ENCODE peak calls at places on chromosome 10, in ten cellular contexts. G is adrenal gland, D is left lung, K is hepatocyte, S is DND-41, M is upper lobe of left lung, Y is fibroblast of lung, H is psoas muscle, P is GM23338, U is PC-3. A is an unnamed sample.

GRCh38 chr10:71801357-71801756 is 28.0 kb upstream of the VSIR start:
- DNase-seq in G (no peak), D (peak), K (no peak), S (no peak), M (no peak), Y (no peak), H (no peak), P (no peak), U (no peak), A (no peak)

GRCh38 chr10:61120805-61121204 is 176.8 kb upstream of the RHOBTB1 start:
- DNase-seq in G (no peak), D (no peak), K (no peak), S (no peak), M (no peak), Y (no peak), H (no peak), P (no peak), U (no peak), A (no peak)

GRCh38 chr10:52801951-52802350 is 29.4 kb upstream of the MBL2 start:
- DNase-seq in G (no peak), D (no peak), K (no peak), S (no peak), M (no peak), Y (peak), H (no peak), P (no peak), U (peak), A (no peak)

GRCh38 chr10:96690755-96691730 is 29.3 kb downstream of the PIK3AP1 start:
- DNase-seq in G (no peak), D (no peak), K (no peak), S (no peak), M (no peak), Y (no peak), H (no peak), P (no peak), U (no peak), A (no peak)

GRCh38 chr10:71456631-71457030 is 59.9 kb downstream of the CDH23 start:
- DNase-seq in G (no peak), D (no peak), K (no peak), S (no peak), M (no peak), Y (no peak), H (no peak), P (no peak), U (no peak), A (no peak)

GRCh38 chr10:102802920-102803534 is 34.2 kb downstream of the CYP17A1 start:
- DNase-seq in G (peak), D (peak), K (peak), S (no peak), M (peak), Y (peak), H (peak), P (peak), U (peak), A (no peak)

GRCh38 chr10:90960355-90960814 is 39.5 kb upstream of the ANKRD1 start:
- DNase-seq in G (peak), D (no peak), K (peak), S (no peak), M (no peak), Y (peak), H (peak), P (no peak), U (peak), A (no peak)

GRCh38 chr10:131050162-131050766 is 261.3 kb downstream of the TCERG1L start:
- DNase-seq in G (no peak), D (no peak), K (no peak), S (no peak), M (no peak), Y (no peak), H (no peak), P (no peak), U (no peak), A (no peak)

GRCh38 chr10:99506416-99506815 is 26.3 kb upstream of the NKX2-3 start:
- DNase-seq in G (no peak), D (no peak), K (no peak), S (no peak), M (no peak), Y (no peak), H (no peak), P (no peak), U (no peak), A (no peak)

GRCh38 chr10:107616031-107616430 is 451.5 kb upstream of the SORCS1 start:
- DNase-seq in G (no peak), D (no peak), K (no peak), S (no peak), M (no peak), Y (no peak), H (no peak), P (no peak), U (no peak), A (no peak)

GRCh38 chr10:133335238-133336122 is 1.2 kb downstream of the CALY start:
- DNase-seq in G (peak), D (peak), K (peak), S (no peak), M (no peak), Y (peak), H (peak), P (peak), U (peak), A (peak)

GRCh38 chr10:30481603-30482002 is 47.6 kb downstream of the MAP3K8 start:
- DNase-seq in G (no peak), D (no peak), K (no peak), S (no peak), M (no peak), Y (no peak), H (no peak), P (no peak), U (no peak), A (no peak)

GRCh38 chr10:114084225-114084624 is 40.6 kb downstream of the ADRB1 start:
- DNase-seq in G (no peak), D (no peak), K (no peak), S (no peak), M (no peak), Y (no peak), H (no peak), P (no peak), U (no peak), A (no peak)

GRCh38 chr10:114077815-114078219 is 34.2 kb downstream of the ADRB1 start:
- DNase-seq in G (no peak), D (no peak), K (no peak), S (no peak), M (no peak), Y (no peak), H (no peak), P (peak), U (no peak), A (no peak)

GRCh38 chr10:114079421-114079820 is 35.8 kb downstream of the ADRB1 start:
- DNase-seq in G (no peak), D (no peak), K (no peak), S (no peak), M (no peak), Y (no peak), H (no peak), P (no peak), U (no peak), A (no peak)

GRCh38 chr10:114083040-114083439 is 39.4 kb downstream of the ADRB1 start:
- DNase-seq in G (no peak), D (no peak), K (no peak), S (peak), M (no peak), Y (no peak), H (no peak), P (no peak), U (peak), A (no peak)

GRCh38 chr10:114081911-114082583 is 38.4 kb downstream of the ADRB1 start:
- DNase-seq in G (no peak), D (no peak), K (no peak), S (no peak), M (no peak), Y (no peak), H (no peak), P (no peak), U (peak), A (no peak)
- H3K27ac ChIP-seq in G (no peak), D (peak), K (peak), S (no peak), M (no peak), Y (no peak), H (no peak), P (no peak), U (peak), A (no peak)

GRCh38 chr10:62225362-62225761 is 43.3 kb downstream of the RTKN2 start:
- DNase-seq in G (no peak), D (no peak), K (no peak), S (no peak), M (no peak), Y (no peak), H (no peak), P (no peak), U (no peak), A (no peak)
- H3K27ac ChIP-seq in G (no peak), D (no peak), K (no peak), S (no peak), M (no peak), Y (no peak), H (no peak), P (no peak), U (no peak), A (no peak)

GRCh38 chr10:114626841-114627240 is 31.2 kb downstream of the ABLIM1 start:
- DNase-seq in G (no peak), D (no peak), K (no peak), S (no peak), M (no peak), Y (no peak), H (no peak), P (no peak), U (peak), A (no peak)
- H3K27ac ChIP-seq in G (peak), D (no peak), K (no peak), S (no peak), M (no peak), Y (no peak), H (no peak), P (no peak), U (no peak), A (no peak)

GRCh38 chr10:22832851-22833250 is 95.0 kb upstream of the ARMC3 start:
- DNase-seq in G (no peak), D (no peak), K (no peak), S (no peak), M (no peak), Y (no peak), H (no peak), P (no peak), U (no peak), A (no peak)
- H3K27ac ChIP-seq in G (no peak), D (no peak), K (no peak), S (no peak), M (no peak), Y (no peak), H (no peak), P (no peak), U (no peak), A (no peak)

DNA sequence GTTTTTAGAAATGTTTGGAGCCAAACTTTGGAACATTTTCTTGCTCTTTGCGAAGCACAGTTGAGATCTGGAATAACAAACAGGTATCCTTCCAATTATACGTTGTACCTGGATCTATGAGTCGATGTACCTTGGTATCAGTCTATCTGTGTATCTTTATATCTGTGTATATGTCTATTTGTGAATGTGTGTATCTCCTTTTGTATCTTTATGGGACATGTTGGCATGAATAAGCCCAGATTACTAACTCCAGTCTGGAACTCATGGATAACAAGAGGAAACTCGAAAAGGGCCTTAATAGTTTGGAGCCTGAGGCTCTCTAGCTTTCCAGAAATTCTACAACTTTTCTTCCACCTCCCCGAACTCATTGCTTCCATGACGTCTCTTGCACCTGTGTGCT is 490.0 kb downstream of the GATA3 start:
- DNase-seq in G (no peak), D (no peak), K (no peak), S (no peak), M (no peak), Y (no peak), H (no peak), P (no peak), U (no peak), A (no peak)
- H3K27ac ChIP-seq in G (no peak), D (no peak), K (no peak), S (peak), M (no peak), Y (no peak), H (no peak), P (no peak), U (peak), A (no peak)

GRCh38 chr10:126063353-126063791 is 167.0 kb downstream of the FANK1 start:
- DNase-seq in G (no peak), D (no peak), K (no peak), S (no peak), M (no peak), Y (peak), H (no peak), P (no peak), U (peak), A (no peak)
- H3K27ac ChIP-seq in G (no peak), D (no peak), K (peak), S (no peak), M (no peak), Y (peak), H (no peak), P (no peak), U (peak), A (no peak)

DNA sequence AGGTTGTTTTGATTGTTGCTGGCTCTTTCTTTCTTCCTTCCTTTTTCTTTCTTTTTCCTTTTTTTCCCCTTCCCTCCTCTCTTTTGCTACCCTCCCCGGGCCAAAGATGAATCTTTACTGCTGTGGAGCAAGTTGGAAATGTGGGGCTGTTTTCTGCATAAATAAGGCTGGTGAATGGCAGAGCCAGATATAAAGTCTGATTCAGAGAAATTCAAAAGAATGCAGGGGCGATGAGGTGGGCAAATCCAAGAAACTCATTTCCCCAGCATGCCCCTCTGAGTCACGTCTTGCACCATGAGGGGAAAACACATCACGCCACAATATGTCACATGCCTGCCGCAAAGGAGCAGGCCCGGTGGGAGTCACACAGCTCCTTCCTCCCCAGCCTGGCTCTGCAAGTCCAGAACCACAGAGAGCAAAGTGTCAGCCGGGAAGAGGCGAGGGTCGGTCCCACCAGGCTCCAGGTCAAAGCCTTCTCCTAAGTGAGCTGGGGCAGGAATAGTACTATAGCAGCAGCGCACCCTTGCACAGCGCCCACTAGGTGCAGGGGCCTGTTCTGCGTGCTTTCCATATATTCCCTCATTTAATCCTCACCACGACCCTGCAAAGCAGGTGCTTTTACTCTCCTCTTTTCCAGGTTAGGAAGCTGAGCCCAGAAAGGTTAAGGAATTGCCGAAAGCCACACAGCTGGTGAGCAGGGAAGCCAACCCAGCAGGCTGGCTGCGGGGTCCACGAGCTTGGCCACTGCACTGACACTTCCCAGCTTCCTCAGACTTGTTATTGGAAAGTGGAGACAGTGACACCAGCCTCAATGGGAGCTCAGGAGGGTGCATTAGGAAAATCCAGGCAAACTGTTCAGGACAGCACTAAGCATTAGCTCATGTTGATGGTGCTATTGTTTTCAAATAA is 94.1 kb upstream of the ZMIZ1 start:
- DNase-seq in G (peak), D (peak), K (peak), S (peak), M (peak), Y (peak), H (peak), P (peak), U (peak), A (peak)
- H3K27ac ChIP-seq in G (peak), D (peak), K (peak), S (peak), M (peak), Y (peak), H (peak), P (peak), U (peak), A (no peak)

GRCh38 chr10:80530816-80531215 is 6.9 kb upstream of the SH2D4B start:
- DNase-seq in G (no peak), D (no peak), K (no peak), S (no peak), M (no peak), Y (no peak), H (peak), P (no peak), U (no peak), A (no peak)

GRCh38 chr10:80528185-80528700 is 9.5 kb upstream of the SH2D4B start:
- DNase-seq in G (peak), D (no peak), K (no peak), S (no peak), M (peak), Y (no peak), H (peak), P (no peak), U (no peak), A (no peak)

GRCh38 chr10:80528901-80529300 is 8.8 kb upstream of the SH2D4B start:
- DNase-seq in G (no peak), D (no peak), K (no peak), S (no peak), M (peak), Y (no peak), H (peak), P (no peak), U (no peak), A (no peak)

GRCh38 chr10:80530251-80530650 is 7.5 kb upstream of the SH2D4B start:
- DNase-seq in G (peak), D (no peak), K (no peak), S (no peak), M (peak), Y (peak), H (peak), P (no peak), U (no peak), A (no peak)

DNA sequence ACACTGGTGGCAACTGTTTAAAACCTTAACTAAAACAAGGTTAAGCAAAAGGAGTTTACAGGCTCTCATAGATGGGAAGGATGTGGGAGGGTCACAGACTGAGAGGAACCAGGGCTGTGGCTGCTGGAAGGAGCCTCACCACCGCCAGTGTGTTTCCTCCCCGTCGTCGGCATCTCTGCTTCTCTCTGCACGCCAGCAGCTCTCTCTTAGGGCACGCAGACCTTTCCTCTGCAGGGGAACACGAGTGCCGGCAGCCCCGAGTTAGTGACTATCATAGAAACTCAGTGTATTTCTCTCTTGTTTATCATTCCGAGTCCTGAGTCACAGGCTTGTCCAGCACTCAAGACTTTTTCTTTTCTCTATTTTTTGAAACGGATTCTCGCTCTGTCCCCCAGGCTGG is 8.1 kb upstream of the SH2D4B start:
- DNase-seq in G (peak), D (no peak), K (no peak), S (no peak), M (peak), Y (no peak), H (peak), P (no peak), U (no peak), A (peak)
- H3K27ac ChIP-seq in G (no peak), D (peak), K (no peak), S (no peak), M (peak), Y (no peak), H (peak), P (no peak), U (no peak), A (peak)

DNA sequence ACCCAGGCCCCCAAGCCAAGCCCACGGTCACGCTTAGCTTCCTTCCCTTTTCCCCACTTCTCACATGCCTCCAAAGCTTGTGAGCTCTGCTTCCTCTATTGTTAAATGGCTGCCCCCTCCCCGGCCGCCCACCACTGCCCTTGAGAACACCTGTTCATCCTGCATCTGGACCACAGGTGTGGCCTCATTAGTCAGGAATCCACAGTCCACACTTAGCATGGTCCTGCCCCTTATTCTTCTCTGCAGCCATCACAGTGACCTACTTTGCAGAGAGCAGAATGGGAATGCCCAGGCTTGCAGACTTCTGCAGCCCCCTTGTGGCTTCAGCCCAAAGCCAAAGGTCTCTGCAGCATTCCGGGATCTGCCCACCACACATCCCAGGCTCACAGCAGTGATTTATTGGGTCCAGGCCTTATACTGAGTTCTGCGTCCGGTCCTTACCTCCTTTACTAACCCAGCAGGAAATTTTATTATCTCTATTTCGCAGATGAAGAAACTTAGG is 67.0 kb downstream of the PTPRE start:
- DNase-seq in G (no peak), D (peak), K (no peak), S (no peak), M (no peak), Y (no peak), H (no peak), P (peak), U (no peak), A (no peak)
- H3K27ac ChIP-seq in G (no peak), D (no peak), K (no peak), S (no peak), M (no peak), Y (no peak), H (no peak), P (no peak), U (no peak), A (no peak)

A was measured in CD4-positive, alpha-beta memory T cell.